ENCODE peak calls at places on chromosomes 11 and 22, in four cellular contexts. One of them, this sample, is unnamed.
A peak's percentile ranks its signal among the peaks of the same experiment; 100 is the strongest.

GRCh38 chr11:18907391-18907790 is 31.8 kb downstream of the MRGPRX1 start:
- DNase-seq in thyroid gland: no peak
- DNase-seq in right cardiac atrium: no peak
- DNase-seq in GM12878: no peak
- DNase-seq in this sample: no peak

GRCh38 chr22:23903328-23903971 is 9.3 kb downstream of the MIF start:
- DNase-seq in GM12878: no peak
- DNase-seq in thyroid gland: no peak
- DNase-seq in right cardiac atrium: no peak
- DNase-seq in this sample: no peak

GRCh38 chr11:64357904-64358535 is 942 bp upstream of the RPS6KA4 start:
- DNase-seq in GM12878: no peak
- DNase-seq in thyroid gland: no peak
- DNase-seq in right cardiac atrium: peak; percentile 69
- DNase-seq in this sample: peak; percentile 91

GRCh38 chr11:120880791-120881190 is 143.1 kb upstream of the TBCEL start:
- DNase-seq in GM12878: no peak
- DNase-seq in right cardiac atrium: no peak
- DNase-seq in thyroid gland: no peak
- DNase-seq in this sample: no peak

GRCh38 chr22:32218470-32218869 is 13.6 kb upstream of the RFPL2 start:
- DNase-seq in GM12878: no peak
- DNase-seq in right cardiac atrium: no peak
- DNase-seq in thyroid gland: no peak
- DNase-seq in this sample: no peak

GRCh38 chr11:101862410-101863233 is 52.2 kb upstream of the CEP126 start:
- DNase-seq in GM12878: no peak
- DNase-seq in right cardiac atrium: no peak
- DNase-seq in thyroid gland: peak; percentile 5
- DNase-seq in this sample: peak; percentile 71

GRCh38 chr11:9274499-9275228 is 9.5 kb upstream of the DENND5A start:
- DNase-seq in right cardiac atrium: no peak
- DNase-seq in thyroid gland: no peak
- DNase-seq in GM12878: no peak
- DNase-seq in this sample: peak; percentile 76

GRCh38 chr22:27801197-27801615 is 350 bp downstream of the MN1 start:
- DNase-seq in GM12878: no peak
- DNase-seq in thyroid gland: peak; percentile 33
- DNase-seq in right cardiac atrium: no peak
- DNase-seq in this sample: peak; percentile 93

GRCh38 chr22:19105456-19105855 is 16.8 kb downstream of the DGCR2 start:
- DNase-seq in thyroid gland: no peak
- DNase-seq in GM12878: no peak
- DNase-seq in right cardiac atrium: no peak
- DNase-seq in this sample: no peak
- H3K4me1 ChIP-seq in thyroid gland: peaks cover 59% of the 10 kb centered on the region
- H3K4me1 ChIP-seq in GM12878: peaks cover 12% of the 10 kb centered on the region
- H3K4me1 ChIP-seq in right cardiac atrium: peaks cover 11% of the 10 kb centered on the region
- H3K4me1 ChIP-seq in this sample: peaks cover 3% of the 10 kb centered on the region

GRCh38 chr11:130673698-130674097 is 225.3 kb downstream of the ADAMTS15 start:
- DNase-seq in GM12878: no peak
- DNase-seq in thyroid gland: no peak
- DNase-seq in right cardiac atrium: no peak
- DNase-seq in this sample: no peak

GRCh38 chr11:130674686-130675085 is 226.2 kb downstream of the ADAMTS15 start:
- DNase-seq in right cardiac atrium: no peak
- DNase-seq in thyroid gland: no peak
- DNase-seq in GM12878: no peak
- DNase-seq in this sample: peak; percentile 43

GRCh38 chr11:130671801-130672700 is 223.6 kb downstream of the ADAMTS15 start:
- DNase-seq in right cardiac atrium: peak; percentile 89
- DNase-seq in GM12878: no peak
- DNase-seq in thyroid gland: peak; percentile 73
- DNase-seq in this sample: peak; percentile 84

GRCh38 chr11:130675456-130675855 is 227.0 kb downstream of the ADAMTS15 start:
- DNase-seq in thyroid gland: peak; percentile 45
- DNase-seq in right cardiac atrium: peak; percentile 92
- DNase-seq in GM12878: no peak
- DNase-seq in this sample: peak; percentile 49

DNA sequence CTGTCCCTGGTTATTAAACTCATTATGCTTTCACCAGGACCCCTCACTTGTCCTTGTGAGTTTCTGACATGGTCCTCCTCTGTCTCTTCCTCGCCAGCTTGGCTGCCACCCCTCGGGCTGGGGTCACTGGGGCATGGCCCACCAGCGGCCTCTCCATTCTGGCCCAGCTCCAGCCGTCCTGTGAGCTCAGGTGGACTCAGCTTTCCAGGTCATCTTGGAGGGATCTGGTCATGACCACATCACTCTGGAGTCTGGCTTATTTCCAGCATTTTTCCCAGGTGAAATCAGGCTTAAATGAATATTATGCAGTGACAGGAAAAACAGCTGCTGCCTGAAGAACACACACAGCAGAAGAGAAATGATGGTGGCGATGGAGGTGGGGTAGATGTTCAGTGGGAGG is 224.5 kb downstream of the ADAMTS15 start:
- DNase-seq in thyroid gland: peak; percentile 63
- DNase-seq in right cardiac atrium: peak; percentile 63
- DNase-seq in GM12878: no peak
- DNase-seq in this sample: no peak
- H3K4me1 ChIP-seq in thyroid gland: peaks cover 66% of the 10 kb centered on the region
- H3K4me1 ChIP-seq in right cardiac atrium: peaks cover 4% of the 10 kb centered on the region
- H3K4me1 ChIP-seq in GM12878: no peaks in the 10 kb centered on the region
- H3K4me1 ChIP-seq in this sample: peaks cover 57% of the 10 kb centered on the region

DNA sequence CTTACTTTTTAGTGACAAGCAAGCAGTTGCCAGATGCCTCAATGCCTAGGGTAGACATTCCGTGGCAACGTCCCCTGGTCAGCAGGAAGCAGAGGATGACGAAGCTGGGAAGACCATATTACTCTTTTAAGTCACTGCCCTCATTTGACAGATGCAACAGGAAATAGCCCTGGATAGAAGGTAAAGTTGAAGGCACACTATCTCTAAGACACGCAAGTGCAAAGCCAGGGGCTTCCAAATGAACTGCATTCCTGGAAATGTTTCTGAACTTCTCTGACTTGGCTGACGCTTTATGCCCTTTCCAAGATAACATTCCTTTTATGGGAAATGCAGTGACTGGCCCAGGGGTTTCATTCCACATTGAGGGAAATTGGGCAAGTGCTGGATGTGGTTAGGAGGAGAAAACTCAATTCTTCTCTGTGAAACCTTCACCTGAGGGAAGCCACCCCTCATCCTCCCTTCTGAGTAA is 14.7 kb downstream of the PCSK7 start:
- DNase-seq in GM12878: no peak
- DNase-seq in right cardiac atrium: peak; percentile 44
- DNase-seq in thyroid gland: no peak
- DNase-seq in this sample: peak; percentile 82
- H3K4me1 ChIP-seq in GM12878: no peaks in the 10 kb centered on the region
- H3K4me1 ChIP-seq in right cardiac atrium: peaks cover 34% of the 10 kb centered on the region
- H3K4me1 ChIP-seq in thyroid gland: peaks cover 34% of the 10 kb centered on the region
- H3K4me1 ChIP-seq in this sample: peaks cover 61% of the 10 kb centered on the region

DNA sequence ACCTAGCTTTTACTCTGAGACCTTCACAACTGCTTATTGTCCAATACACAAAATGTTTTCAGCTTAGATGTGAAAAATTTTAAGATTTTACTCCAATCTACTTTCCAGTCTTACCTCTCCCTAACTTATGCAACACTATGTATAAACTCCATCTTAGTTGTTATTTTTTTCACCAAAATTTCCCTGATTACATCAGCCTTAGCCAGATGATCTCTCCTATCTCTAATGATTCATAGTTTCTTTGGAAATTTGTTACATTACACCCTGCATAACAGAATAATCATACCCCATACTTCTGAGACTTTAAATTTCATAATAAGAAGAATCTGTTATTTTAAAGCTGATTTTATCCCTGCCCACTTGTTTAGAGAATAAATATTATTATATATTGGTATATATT is 620.9 kb upstream of the ANO3 start:
- DNase-seq in right cardiac atrium: no peak
- DNase-seq in GM12878: no peak
- DNase-seq in thyroid gland: no peak
- DNase-seq in this sample: no peak
- H3K4me1 ChIP-seq in right cardiac atrium: no peaks in the 10 kb centered on the region
- H3K4me1 ChIP-seq in GM12878: no peaks in the 10 kb centered on the region
- H3K4me1 ChIP-seq in thyroid gland: no peaks in the 10 kb centered on the region
- H3K4me1 ChIP-seq in this sample: no peaks in the 10 kb centered on the region

GRCh38 chr11:61153593-61154090 is 7.6 kb downstream of the VPS37C start:
- DNase-seq in GM12878: no peak
- DNase-seq in right cardiac atrium: no peak
- DNase-seq in thyroid gland: no peak
- DNase-seq in this sample: no peak
- H3K4me1 ChIP-seq in GM12878: peaks cover 2% of the 10 kb centered on the region
- H3K4me1 ChIP-seq in right cardiac atrium: peaks cover 18% of the 10 kb centered on the region
- H3K4me1 ChIP-seq in thyroid gland: peaks cover 55% of the 10 kb centered on the region
- H3K4me1 ChIP-seq in this sample: peaks cover 34% of the 10 kb centered on the region

DNA sequence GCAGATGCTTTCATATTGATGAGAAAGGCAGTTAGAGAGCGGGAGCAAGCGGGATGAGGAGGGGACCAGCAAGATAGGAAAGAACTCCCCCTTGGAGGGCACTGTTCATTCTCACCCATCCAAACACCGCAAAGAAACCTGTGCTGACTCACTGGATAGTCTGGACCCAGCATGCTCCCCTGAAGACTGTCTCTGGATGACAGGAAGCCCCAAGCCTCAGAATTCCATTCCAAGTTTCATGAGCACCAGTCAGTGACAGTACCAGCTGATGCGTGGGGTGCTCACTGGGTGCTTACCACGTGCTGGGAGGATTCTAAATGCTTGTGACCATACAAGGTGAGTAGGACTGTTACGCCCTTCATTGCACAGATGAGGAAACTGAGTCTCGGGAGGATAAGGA is 34.2 kb downstream of the MICAL3 start:
- DNase-seq in right cardiac atrium: no peak
- DNase-seq in GM12878: no peak
- DNase-seq in thyroid gland: no peak
- DNase-seq in this sample: peak; percentile 79
- H3K4me1 ChIP-seq in right cardiac atrium: peaks cover 23% of the 10 kb centered on the region
- H3K4me1 ChIP-seq in GM12878: peaks cover 9% of the 10 kb centered on the region
- H3K4me1 ChIP-seq in thyroid gland: peaks cover 47% of the 10 kb centered on the region
- H3K4me1 ChIP-seq in this sample: peaks cover 45% of the 10 kb centered on the region

GRCh38 chr11:103907548-103908455 is 128.6 kb upstream of the DDI1 start:
- DNase-seq in right cardiac atrium: no peak
- DNase-seq in GM12878: no peak
- DNase-seq in thyroid gland: no peak
- DNase-seq in this sample: no peak

GRCh38 chr11:103904324-103904667 is 132.1 kb upstream of the DDI1 start:
- DNase-seq in right cardiac atrium: no peak
- DNase-seq in thyroid gland: no peak
- DNase-seq in GM12878: peak; percentile 73
- DNase-seq in this sample: peak; percentile 31

GRCh38 chr11:103903621-103904323 is 132.7 kb upstream of the DDI1 start:
- DNase-seq in thyroid gland: no peak
- DNase-seq in right cardiac atrium: no peak
- DNase-seq in GM12878: no peak
- DNase-seq in this sample: no peak

GRCh38 chr11:103906291-103906850 is 130.1 kb upstream of the DDI1 start:
- DNase-seq in GM12878: no peak
- DNase-seq in thyroid gland: no peak
- DNase-seq in right cardiac atrium: no peak
- DNase-seq in this sample: no peak

DNA sequence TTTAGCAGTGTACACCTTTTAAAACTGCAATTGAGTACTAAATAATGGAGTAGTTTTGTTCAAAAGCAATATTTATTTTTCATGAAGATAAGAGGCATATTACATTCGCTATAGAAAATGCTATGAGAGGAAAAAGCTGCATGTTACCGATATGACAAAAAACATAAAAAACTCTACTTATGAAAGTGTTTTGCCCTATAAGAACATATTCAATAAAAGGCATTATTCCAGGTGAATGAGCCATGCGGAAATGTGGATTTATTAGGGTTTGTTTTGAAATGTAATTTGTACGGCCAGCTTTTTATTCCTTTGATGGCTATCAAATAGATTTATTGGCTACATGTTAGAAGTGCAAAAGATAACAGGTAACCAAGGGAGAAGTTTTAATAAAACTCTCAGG is 129.3 kb upstream of the DDI1 start:
- DNase-seq in thyroid gland: no peak
- DNase-seq in GM12878: no peak
- DNase-seq in right cardiac atrium: no peak
- DNase-seq in this sample: no peak
- H3K4me1 ChIP-seq in thyroid gland: no peaks in the 10 kb centered on the region
- H3K4me1 ChIP-seq in GM12878: peaks cover 31% of the 10 kb centered on the region
- H3K4me1 ChIP-seq in right cardiac atrium: no peaks in the 10 kb centered on the region
- H3K4me1 ChIP-seq in this sample: peaks cover 3% of the 10 kb centered on the region

This sample was measured in osteoblast.